ENCODE peak calls at places on chromosome 1, in eight cellular contexts. M is T follicular helper cell, U is hippocampal formation, X is AG04450, W is NCI-H146, V is NCI-H460, J is NCI-H2171 treated with DMSO at 0.1 percent for 48 hours, D is T-helper 2 cell. K is an unnamed sample.

GRCh38 chr1:245091171-245091621 is 63.6 kb upstream of the KIF26B start:
- DNase-seq in V (no peak), U (no peak), J (no peak), D (no peak), X (no peak), W (no peak), M (no peak), K (no peak)

GRCh38 chr1:31394628-31395193 is 18.3 kb upstream of the SERINC2 start:
- DNase-seq in M (peak), J (peak), U (peak), D (peak), X (peak), V (peak), W (peak), K (peak)

GRCh38 chr1:89589515-89589914 is 43.4 kb upstream of the LRRC8C start:
- DNase-seq in U (no peak), M (no peak), W (no peak), V (no peak), D (no peak), X (no peak), J (no peak), K (no peak)

GRCh38 chr1:107277022-107277421 is 136.2 kb downstream of the NTNG1 start:
- DNase-seq in U (peak), D (no peak), J (peak), W (peak), V (peak), X (peak), M (no peak), K (peak)

GRCh38 chr1:207868252-207868768 is 42.6 kb downstream of the CD34 start:
- DNase-seq in W (peak), V (no peak), D (no peak), U (no peak), M (no peak), X (no peak), J (no peak), K (peak)

GRCh38 chr1:46941135-46941694 is at the start of gene CYP4A11:
- DNase-seq in M (no peak), U (no peak), D (no peak), J (no peak), W (no peak), X (no peak), V (no peak), K (no peak)

GRCh38 chr1:11940260-11940921 is 5.9 kb downstream of the PLOD1 start:
- DNase-seq in V (no peak), W (no peak), D (no peak), U (peak), X (no peak), J (no peak), M (no peak), K (no peak)

GRCh38 chr1:166836733-166837132 is 2.5 kb upstream of the POGK start:
- DNase-seq in V (no peak), W (no peak), U (no peak), X (no peak), J (no peak), M (no peak), D (no peak), K (no peak)

GRCh38 chr1:21655748-21656147 is 13.4 kb downstream of the RAP1GAP start:
- DNase-seq in U (no peak), W (peak), D (no peak), M (no peak), J (peak), V (peak), X (no peak), K (no peak)

GRCh38 chr1:35470964-35471613 is 86.1 kb downstream of the KIAA0319L start:
- DNase-seq in M (no peak), V (no peak), J (no peak), W (no peak), X (no peak), U (no peak), D (no peak), K (no peak)

GRCh38 chr1:199593475-199593874 is 434.0 kb upstream of the NR5A2 start:
- DNase-seq in D (no peak), X (no peak), J (no peak), M (no peak), W (no peak), V (no peak), U (no peak), K (no peak)

GRCh38 chr1:31791131-31791858 is 24.5 kb downstream of the SPOCD1 start:
- DNase-seq in D (no peak), M (no peak), X (no peak), U (no peak), V (no peak), J (no peak), W (no peak), K (no peak)

GRCh38 chr1:53392460-53392859 is 64.6 kb upstream of the LRP8 start:
- DNase-seq in V (no peak), J (no peak), X (no peak), D (no peak), M (no peak), W (no peak), U (no peak), K (no peak)

GRCh38 chr1:25042331-25042730 is 112.3 kb upstream of the RUNX3 start:
- DNase-seq in J (no peak), X (no peak), W (no peak), D (no peak), U (no peak), V (no peak), M (no peak), K (no peak)

GRCh38 chr1:39663559-39663958 is 8.3 kb downstream of the NT5C1A start:
- DNase-seq in X (no peak), W (no peak), V (no peak), U (no peak), D (no peak), M (no peak), J (no peak), K (no peak)

GRCh38 chr1:116122955-116123757 is 12.0 kb downstream of the MAB21L3 start:
- DNase-seq in J (no peak), M (no peak), V (no peak), D (no peak), U (no peak), W (no peak), X (no peak), K (no peak)

GRCh38 chr1:156766288-156767100 is 841 bp upstream of the PRCC start:
- DNase-seq in V (no peak), U (no peak), J (peak), M (no peak), X (no peak), W (peak), D (no peak), K (no peak)

GRCh38 chr1:151067185-151067584 is 3.4 kb upstream of the GABPB2 start:
- DNase-seq in X (no peak), D (no peak), W (no peak), V (no peak), J (no peak), U (no peak), M (no peak), K (no peak)